ENCODE peak calls at places on chromosomes 12 and 14, in six cellular contexts. One of them, this sample, is unnamed.

GRCh38 chr14:21098134-21098891 is at the start of gene ZNF219:
- DNase-seq in GM12878: no peak
- DNase-seq in HepG2: peak; percentile 74
- DNase-seq in H1: peak; percentile 54
- DNase-seq in K562: peak; percentile 78
- DNase-seq in SK-N-SH: peak; percentile 89
- DNase-seq in this sample: no peak

GRCh38 chr12:91007531-91008290 is 2.9 kb upstream of the EPYC start:
- DNase-seq in GM12878: peak; percentile 41
- DNase-seq in HepG2: no peak
- DNase-seq in H1: no peak
- DNase-seq in K562: no peak
- DNase-seq in SK-N-SH: no peak
- DNase-seq in this sample: no peak

GRCh38 chr12:79687711-79688270 is 3.0 kb downstream of the PAWR start:
- DNase-seq in GM12878: no peak
- DNase-seq in HepG2: no peak
- DNase-seq in H1: no peak
- DNase-seq in K562: no peak
- DNase-seq in SK-N-SH: no peak
- DNase-seq in this sample: no peak

GRCh38 chr12:108360487-108360886 is 21.4 kb upstream of the CMKLR1 start:
- DNase-seq in GM12878: peak; percentile 84
- DNase-seq in HepG2: no peak
- DNase-seq in H1: no peak
- DNase-seq in K562: no peak
- DNase-seq in SK-N-SH: no peak
- DNase-seq in this sample: no peak

GRCh38 chr12:69583203-69583602 is 2.1 kb upstream of the CCT2 start:
- DNase-seq in GM12878: no peak
- DNase-seq in HepG2: peak; percentile 24
- DNase-seq in H1: peak; percentile 10
- DNase-seq in K562: peak; percentile 45
- DNase-seq in SK-N-SH: no peak
- DNase-seq in this sample: no peak

GRCh38 chr12:40016960-40017359 is 88.9 kb downstream of the SLC2A13 start:
- DNase-seq in GM12878: no peak
- DNase-seq in HepG2: no peak
- DNase-seq in H1: no peak
- DNase-seq in K562: no peak
- DNase-seq in SK-N-SH: no peak
- DNase-seq in this sample: no peak

GRCh38 chr12:46209914-46210834 is 58.7 kb downstream of the SLC38A1 start:
- DNase-seq in GM12878: peak; percentile 68
- DNase-seq in HepG2: peak; percentile 11
- DNase-seq in H1: no peak
- DNase-seq in K562: no peak
- DNase-seq in SK-N-SH: no peak
- DNase-seq in this sample: no peak

GRCh38 chr14:76726551-76726961 is 34.7 kb upstream of the VASH1 start:
- DNase-seq in GM12878: no peak
- DNase-seq in HepG2: no peak
- DNase-seq in H1: no peak
- DNase-seq in K562: no peak
- DNase-seq in SK-N-SH: no peak
- DNase-seq in this sample: no peak

GRCh38 chr14:74275265-74275841 is 27.4 kb downstream of the ABCD4 start:
- DNase-seq in GM12878: no peak
- DNase-seq in HepG2: no peak
- DNase-seq in H1: no peak
- DNase-seq in K562: no peak
- DNase-seq in SK-N-SH: no peak
- DNase-seq in this sample: no peak

GRCh38 chr12:12839886-12840285 is 26.7 kb downstream of the DDX47 start:
- DNase-seq in GM12878: no peak
- DNase-seq in HepG2: no peak
- DNase-seq in H1: no peak
- DNase-seq in K562: no peak
- DNase-seq in SK-N-SH: no peak
- DNase-seq in this sample: no peak

GRCh38 chr12:54337280-54337842 is 12.4 kb downstream of the COPZ1 start:
- DNase-seq in GM12878: no peak
- DNase-seq in HepG2: peak; percentile 55
- DNase-seq in H1: no peak
- DNase-seq in K562: peak; percentile 47
- DNase-seq in SK-N-SH: no peak
- DNase-seq in this sample: peak; percentile 14

GRCh38 chr14:71078481-71078880 is 171.2 kb downstream of the PCNX1 start:
- DNase-seq in GM12878: no peak
- DNase-seq in HepG2: no peak
- DNase-seq in H1: no peak
- DNase-seq in K562: no peak
- DNase-seq in SK-N-SH: no peak
- DNase-seq in this sample: no peak

GRCh38 chr12:3672113-3672509 is 80.8 kb downstream of the CRACR2A start:
- DNase-seq in GM12878: no peak
- DNase-seq in HepG2: no peak
- DNase-seq in H1: no peak
- DNase-seq in K562: no peak
- DNase-seq in SK-N-SH: no peak
- DNase-seq in this sample: no peak

DNA sequence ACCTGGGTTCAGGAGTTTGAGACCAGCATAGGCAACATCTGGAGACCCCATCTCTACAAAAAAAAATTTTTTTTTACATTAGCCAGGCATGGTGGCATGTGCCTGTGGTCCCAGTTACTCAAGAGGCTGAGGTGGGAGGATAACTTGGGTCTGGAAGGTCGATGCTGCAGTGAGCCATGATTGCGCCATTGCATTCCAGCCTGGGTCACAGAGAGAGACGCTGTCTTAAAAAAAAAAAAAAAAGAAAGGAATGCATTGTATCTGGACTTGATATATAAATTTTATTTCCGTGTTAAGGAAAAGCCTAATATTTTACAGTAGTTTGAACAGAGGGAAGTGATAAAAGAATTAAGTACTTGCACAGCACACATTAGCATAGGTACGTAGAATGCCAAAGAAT is 97.2 kb downstream of the ZC3H14 start:
- DNase-seq in GM12878: no peak
- DNase-seq in HepG2: peak; percentile 27
- DNase-seq in H1: no peak
- DNase-seq in K562: no peak
- DNase-seq in SK-N-SH: no peak
- DNase-seq in this sample: no peak
- H3K4me3 ChIP-seq in GM12878: no peak overlapping the region
- H3K4me3 ChIP-seq in HepG2: no peak overlapping the region
- H3K4me3 ChIP-seq in H1: no peak overlapping the region
- H3K4me3 ChIP-seq in K562: no peak overlapping the region
- H3K4me3 ChIP-seq in SK-N-SH: no peak overlapping the region
- H3K4me3 ChIP-seq in this sample: no peak overlapping the region

GRCh38 chr14:34372766-34373165 is 89.3 kb downstream of the SPTSSA start:
- DNase-seq in GM12878: no peak
- DNase-seq in HepG2: peak; percentile 52
- DNase-seq in H1: no peak
- DNase-seq in K562: no peak
- DNase-seq in SK-N-SH: no peak
- DNase-seq in this sample: no peak

GRCh38 chr14:34364201-34364600 is 97.8 kb downstream of the SPTSSA start:
- DNase-seq in GM12878: no peak
- DNase-seq in HepG2: no peak
- DNase-seq in H1: no peak
- DNase-seq in K562: no peak
- DNase-seq in SK-N-SH: no peak
- DNase-seq in this sample: no peak

GRCh38 chr14:34365309-34365915 is 96.6 kb downstream of the SPTSSA start:
- DNase-seq in GM12878: no peak
- DNase-seq in HepG2: peak; percentile 59
- DNase-seq in H1: no peak
- DNase-seq in K562: no peak
- DNase-seq in SK-N-SH: no peak
- DNase-seq in this sample: no peak

GRCh38 chr14:34368115-34368970 is 93.7 kb downstream of the SPTSSA start:
- DNase-seq in GM12878: no peak
- DNase-seq in HepG2: peak; percentile 84
- DNase-seq in H1: no peak
- DNase-seq in K562: no peak
- DNase-seq in SK-N-SH: no peak
- DNase-seq in this sample: peak; percentile 89

DNA sequence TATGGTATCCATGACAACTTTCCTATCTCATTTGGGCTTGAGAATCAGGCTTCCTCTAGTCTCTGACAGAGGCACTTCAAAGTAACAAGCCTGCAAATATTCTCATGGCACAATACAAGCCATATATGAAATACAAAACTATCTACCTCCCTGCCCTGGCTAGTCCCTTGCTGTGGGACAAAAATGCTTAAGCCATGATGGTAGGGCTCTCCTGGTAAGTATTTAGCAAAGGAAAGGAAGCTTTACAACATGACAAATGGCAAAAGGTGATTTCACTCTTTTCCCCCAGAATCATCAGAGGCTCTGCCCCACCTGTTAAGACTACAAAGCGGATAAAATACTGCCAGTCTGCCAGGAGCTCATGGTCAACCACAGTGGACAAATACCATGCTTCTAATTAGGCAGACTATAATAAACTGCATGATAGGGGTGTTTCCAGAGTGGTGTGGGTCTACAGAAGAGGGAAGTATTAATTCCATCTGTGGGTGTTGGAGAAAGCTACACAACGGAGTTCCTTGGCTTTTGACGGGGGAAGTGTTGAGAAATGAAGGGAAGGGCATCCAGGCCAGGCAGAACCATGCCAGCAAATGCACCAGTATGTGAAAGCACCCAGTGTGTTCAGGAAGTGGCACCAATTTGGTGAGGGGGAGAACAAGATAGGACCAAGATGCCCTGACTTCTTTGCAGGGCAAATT is 92.9 kb downstream of the SPTSSA start:
- DNase-seq in GM12878: no peak
- DNase-seq in HepG2: no peak
- DNase-seq in H1: no peak
- DNase-seq in K562: no peak
- DNase-seq in SK-N-SH: no peak
- DNase-seq in this sample: peak; percentile 44
- H3K27ac ChIP-seq in GM12878: no peak overlapping the region
- H3K27ac ChIP-seq in HepG2: peak overlapping the region; percentile 8
- H3K27ac ChIP-seq in H1: no peak overlapping the region
- H3K27ac ChIP-seq in K562: no peak overlapping the region
- H3K27ac ChIP-seq in SK-N-SH: no peak overlapping the region
- H3K27ac ChIP-seq in this sample: peak overlapping the region; percentile 70

GRCh38 chr12:96687719-96688118 is 198.3 kb downstream of the CFAP54 start:
- DNase-seq in GM12878: no peak
- DNase-seq in HepG2: no peak
- DNase-seq in H1: no peak
- DNase-seq in K562: no peak
- DNase-seq in SK-N-SH: no peak
- DNase-seq in this sample: no peak
- TF ChIP-seq GABPA in GM12878: no peak
- TF ChIP-seq GABPA in HepG2: no peak
- TF ChIP-seq GABPA in H1: no peak
- TF ChIP-seq GABPA in K562: no peak
- TF ChIP-seq GABPA in SK-N-SH: no peak
- TF ChIP-seq GABPA in this sample: no peak

GRCh38 chr12:132456186-132456943 is 33.6 kb upstream of the FBRSL1 start:
- DNase-seq in GM12878: no peak
- DNase-seq in HepG2: no peak
- DNase-seq in H1: no peak
- DNase-seq in K562: no peak
- DNase-seq in SK-N-SH: no peak
- DNase-seq in this sample: no peak
- H3K4me3 ChIP-seq in GM12878: no peak overlapping the region
- H3K4me3 ChIP-seq in HepG2: no peak overlapping the region
- H3K4me3 ChIP-seq in H1: no peak overlapping the region
- H3K4me3 ChIP-seq in K562: no peak overlapping the region
- H3K4me3 ChIP-seq in SK-N-SH: no peak overlapping the region
- H3K4me3 ChIP-seq in this sample: no peak overlapping the region